ENCODE peak calls at places on chromosomes 12 and 14, in six cellular contexts. T, S, C, D, H and A are unnamed samples.

GRCh38 chr12:25518512-25518911 is 34.6 kb downstream of the LMNTD1 start:
- DNase-seq in T (peak; percentile 55), S (no peak), C (no peak), D (no peak), H (no peak), A (no peak)

GRCh38 chr14:71242237-71242748 is 335.0 kb downstream of the PCNX1 start:
- DNase-seq in T (peak; percentile 89), S (no peak), C (no peak), D (no peak), H (no peak), A (no peak)

GRCh38 chr12:6471992-6472366 is 1.5 kb upstream of the VAMP1 start:
- DNase-seq in T (peak; percentile 95), S (no peak), C (no peak), D (no peak), H (no peak), A (no peak)

GRCh38 chr12:15842106-15842505 is 40.1 kb upstream of the STRAP start:
- DNase-seq in T (peak; percentile 88), S (no peak), C (no peak), D (no peak), H (no peak), A (no peak)

GRCh38 chr14:63203618-63204406 is 431 bp upstream of the RHOJ start:
- DNase-seq in T (peak; percentile 91), S (no peak), C (no peak), D (peak; percentile 62), H (no peak), A (no peak)

GRCh38 chr12:113935459-113935858 is 30.7 kb downstream of the RBM19 start:
- DNase-seq in T (no peak), S (no peak), C (no peak), D (no peak), H (no peak), A (no peak)

GRCh38 chr12:104569348-104570173 is 112.8 kb downstream of the CHST11 start:
- DNase-seq in T (no peak), S (peak; percentile 10), C (peak; percentile 58), D (no peak), H (no peak), A (peak; percentile 51)

GRCh38 chr12:128794661-128795529 is 28.9 kb downstream of the SLC15A4 start:
- DNase-seq in T (no peak), S (no peak), C (no peak), D (no peak), H (no peak), A (no peak)

GRCh38 chr12:15201456-15201855 is 19.8 kb downstream of the RERG start:
- DNase-seq in T (no peak), S (no peak), C (no peak), D (no peak), H (no peak), A (no peak)

GRCh38 chr12:66137937-66138336 is 7.4 kb upstream of the LLPH start:
- DNase-seq in T (no peak), S (no peak), C (no peak), D (no peak), H (no peak), A (no peak)

GRCh38 chr12:632102-632696 is 31.0 kb downstream of the NINJ2 start:
- DNase-seq in T (peak; percentile 92), S (no peak), C (no peak), D (no peak), H (peak; percentile 81), A (no peak)

GRCh38 chr12:94146166-94146565 is 2.2 kb upstream of the PLXNC1 start:
- DNase-seq in T (no peak), S (no peak), C (no peak), D (no peak), H (no peak), A (no peak)

GRCh38 chr14:68486033-68486732 is 306.7 kb downstream of the ZFP36L1 start:
- DNase-seq in T (no peak), S (no peak), C (no peak), D (no peak), H (no peak), A (no peak)

GRCh38 chr12:55713721-55714120 is 2.1 kb upstream of the BLOC1S1 start:
- DNase-seq in T (peak; percentile 93), S (no peak), C (no peak), D (no peak), H (no peak), A (no peak)

GRCh38 chr12:109469516-109469915 is 7.6 kb downstream of the KCTD10 start:
- DNase-seq in T (peak; percentile 65), S (no peak), C (no peak), D (no peak), H (no peak), A (no peak)

GRCh38 chr12:85575115-85576096 is 260.8 kb downstream of the RASSF9 start:
- DNase-seq in T (peak; percentile 70), S (no peak), C (peak; percentile 44), D (peak; percentile 66), H (peak; percentile 27), A (peak; percentile 42)

GRCh38 chr14:79011920-79012204 is 841.7 kb downstream of the NRXN3 start:
- DNase-seq in T (no peak), S (no peak), C (no peak), D (no peak), H (no peak), A (no peak)

GRCh38 chr12:2484141-2484776 is 310.5 kb upstream of the FKBP4 start:
- DNase-seq in T (no peak), S (no peak), C (no peak), D (no peak), H (no peak), A (no peak)

GRCh38 chr14:100893760-100894159 is 9.8 kb downstream of the RTL1 start:
- DNase-seq in T (no peak), S (no peak), C (no peak), D (no peak), H (no peak), A (no peak)

GRCh38 chr12:15322164-15323054 is at the start of gene PTPRO:
- DNase-seq in T (peak; percentile 15), S (no peak), C (no peak), D (peak; percentile 48), H (no peak), A (no peak)

GRCh38 chr12:3170423-3171194 is 93.4 kb downstream of the TSPAN9 start:
- DNase-seq in T (peak; percentile 95), S (no peak), C (no peak), D (no peak), H (no peak), A (no peak)

GRCh38 chr14:75162631-75163030 is 13.8 kb downstream of the TMED10 start:
- DNase-seq in T (no peak), S (no peak), C (no peak), D (no peak), H (no peak), A (no peak)

GRCh38 chr14:92819011-92819410 is 24.9 kb downstream of the GOLGA5 start:
- DNase-seq in T (no peak), S (no peak), C (no peak), D (no peak), H (no peak), A (no peak)

GRCh38 chr12:25800101-25800500 is 158.4 kb upstream of the RASSF8 start:
- DNase-seq in T (no peak), S (no peak), C (no peak), D (no peak), H (no peak), A (no peak)

GRCh38 chr12:88578821-88579518 is 1.3 kb downstream of the KITLG start:
- DNase-seq in T (peak; percentile 60), S (no peak), C (no peak), D (peak; percentile 50), H (peak; percentile 51), A (no peak)

GRCh38 chr14:99513946-99514551 is 32.8 kb downstream of the CCNK start:
- DNase-seq in T (no peak), S (no peak), C (no peak), D (no peak), H (no peak), A (no peak)

GRCh38 chr12:112905451-112906089 is 1.2 kb upstream of the OAS1 start:
- DNase-seq in T (peak; percentile 22), S (no peak), C (no peak), D (no peak), H (no peak), A (no peak)

GRCh38 chr14:103905861-103906456 is 22.3 kb upstream of the TDRD9 start:
- DNase-seq in T (peak; percentile 27), S (no peak), C (no peak), D (no peak), H (no peak), A (peak; percentile 44)

GRCh38 chr14:71931492-71932228 is 569 bp upstream of the RGS6 start:
- DNase-seq in T (peak; percentile 20), S (no peak), C (peak; percentile 27), D (no peak), H (no peak), A (peak; percentile 45)

GRCh38 chr14:101078892-101079221 is 175.3 kb upstream of the RTL1 start:
- DNase-seq in T (no peak), S (no peak), C (no peak), D (no peak), H (no peak), A (no peak)

GRCh38 chr12:116502141-116502725 is 56.9 kb upstream of the MAP1LC3B2 start:
- DNase-seq in T (no peak), S (no peak), C (no peak), D (no peak), H (no peak), A (no peak)

GRCh38 chr12:21456291-21456780 is 18.9 kb downstream of the PYROXD1 start:
- DNase-seq in T (peak; percentile 48), S (peak; percentile 2), C (no peak), D (no peak), H (no peak), A (no peak)

GRCh38 chr14:92759300-92759678 is 10.9 kb upstream of the LGMN start:
- DNase-seq in T (peak; percentile 43), S (no peak), C (no peak), D (no peak), H (no peak), A (no peak)

GRCh38 chr12:113933201-113933786 is 32.8 kb downstream of the RBM19 start:
- DNase-seq in T (peak; percentile 29), S (no peak), C (no peak), D (peak; percentile 18), H (no peak), A (no peak)

GRCh38 chr12:112506513-112507166 is 87.9 kb downstream of the PTPN11 start:
- DNase-seq in T (no peak), S (no peak), C (no peak), D (no peak), H (no peak), A (no peak)

GRCh38 chr12:123134755-123135282 is 16.1 kb downstream of the PITPNM2 start:
- DNase-seq in T (no peak), S (no peak), C (no peak), D (no peak), H (no peak), A (no peak)